ENCODE peak calls at places on chromosomes 7 and 10, in ten cellular contexts. O is fibroblast of mammary gland, C is activated T-cell treated with anti-CD3 and anti-CD28 coated beads for 24 hours, B is amygdala, H is fibroblast of lung, E is colonic mucosa, G is cardiac fibroblast, W is T-helper 17 cell, S is GM10248, P is mucosa of descending colon. Z is an unnamed sample.
A peak's percentile ranks its signal among the peaks of the same experiment; 100 is the strongest.

GRCh38 chr10:119742988-119743646 is 17.3 kb downstream of the INPP5F start:
- DNase-seq in O (peak; percentile 23), P (no peak), W (no peak), B (no peak), S (no peak), G (peak; percentile 43), H (peak; percentile 73), E (peak; percentile 26), C (no peak), Z (peak; percentile 77)

GRCh38 chr10:18005781-18006456 is 54.2 kb downstream of the SLC39A12 start:
- DNase-seq in C (no peak), H (peak; percentile 84), G (peak; percentile 79), E (no peak), B (no peak), O (peak; percentile 93), S (no peak), P (no peak), W (no peak), Z (peak; percentile 35)

GRCh38 chr7:33444501-33444900 is 315.1 kb downstream of the BBS9 start:
- DNase-seq in E (peak; percentile 36), W (no peak), O (peak; percentile 88), P (no peak), C (no peak), B (no peak), G (peak; percentile 90), S (no peak), H (no peak), Z (peak; percentile 22)

GRCh38 chr10:71396084-71396713 is 521 bp upstream of the CDH23 start:
- DNase-seq in S (peak; percentile 56), W (no peak), P (no peak), G (peak; percentile 19), B (no peak), E (no peak), O (no peak), C (peak; percentile 11), H (peak; percentile 16), Z (no peak)

GRCh38 chr7:131738066-131738465 is 181.6 kb upstream of the PODXL start:
- DNase-seq in G (no peak), E (no peak), H (no peak), O (no peak), B (no peak), P (no peak), S (no peak), W (no peak), C (no peak), Z (no peak)

GRCh38 chr10:62681211-62681940 is 123.1 kb upstream of the ADO start:
- DNase-seq in S (peak; percentile 88), O (peak; percentile 18), H (peak; percentile 58), C (peak; percentile 74), W (peak; percentile 30), G (no peak), P (peak; percentile 71), B (no peak), E (no peak), Z (peak; percentile 84)

GRCh38 chr7:47574473-47575328 is 7.2 kb downstream of the TNS3 start:
- DNase-seq in S (no peak), G (no peak), O (no peak), C (no peak), E (peak; percentile 57), B (no peak), P (no peak), W (no peak), H (no peak), Z (no peak)

GRCh38 chr7:22725585-22725984 is 1.4 kb upstream of the IL6 start:
- DNase-seq in C (no peak), W (no peak), S (peak; percentile 52), E (no peak), H (peak; percentile 44), B (no peak), G (peak; percentile 29), O (peak; percentile 82), P (no peak), Z (peak; percentile 35)

GRCh38 chr7:139994356-139994755 is 68.4 kb downstream of the PARP12 start:
- DNase-seq in B (no peak), O (no peak), H (no peak), S (no peak), W (no peak), E (no peak), P (no peak), C (no peak), G (no peak), Z (peak; percentile 21)

GRCh38 chr7:21981524-21981923 is 35.8 kb upstream of the CDCA7L start:
- DNase-seq in B (no peak), E (no peak), H (no peak), O (no peak), P (no peak), C (no peak), G (no peak), W (no peak), S (no peak), Z (no peak)

GRCh38 chr7:120553497-120553896 is 280.5 kb downstream of the KCND2 start:
- DNase-seq in C (no peak), G (no peak), S (peak; percentile 10), W (no peak), H (no peak), B (no peak), O (peak; percentile 2), E (no peak), P (no peak), Z (no peak)

GRCh38 chr10:33136781-33137180 is 178.8 kb upstream of the ITGB1 start:
- DNase-seq in W (no peak), E (no peak), O (peak; percentile 67), S (no peak), C (no peak), B (no peak), G (no peak), P (no peak), H (peak; percentile 95), Z (no peak)

GRCh38 chr7:25288536-25289283 is 60.4 kb upstream of the NPVF start:
- DNase-seq in S (no peak), G (peak; percentile 24), H (no peak), B (peak; percentile 41), C (no peak), E (no peak), P (no peak), W (no peak), O (no peak), Z (peak; percentile 24)

Z was measured in myocyte.